ENCODE peak calls at places on chromosomes 12 and 14, in four cellular contexts. One of them, this sample, is unnamed.

GRCh38 chr12:121783771-121784170 is 9.7 kb downstream of the RHOF start:
- DNase-seq in endothelial cell of umbilical vein: no peak
- DNase-seq in fibroblast of lung: no peak
- DNase-seq in GM23338: no peak
- DNase-seq in this sample: peak; percentile 59

GRCh38 chr14:73850940-73851339 is 691 bp upstream of the PTGR2 start:
- DNase-seq in endothelial cell of umbilical vein: peak; percentile 18
- DNase-seq in fibroblast of lung: peak; percentile 39
- DNase-seq in GM23338: no peak
- DNase-seq in this sample: peak; percentile 21

GRCh38 chr12:77362871-77363270 is 297.5 kb upstream of the E2F7 start:
- DNase-seq in fibroblast of lung: no peak
- DNase-seq in endothelial cell of umbilical vein: no peak
- DNase-seq in GM23338: no peak
- DNase-seq in this sample: no peak

GRCh38 chr12:64621257-64621942 is 11.1 kb downstream of the RASSF3 start:
- DNase-seq in GM23338: no peak
- DNase-seq in fibroblast of lung: peak; percentile 58
- DNase-seq in endothelial cell of umbilical vein: peak; percentile 25
- DNase-seq in this sample: no peak

GRCh38 chr12:45726594-45727300 is 2.8 kb upstream of the ARID2 start:
- DNase-seq in fibroblast of lung: peak; percentile 46
- DNase-seq in GM23338: peak; percentile 43
- DNase-seq in endothelial cell of umbilical vein: no peak
- DNase-seq in this sample: no peak

GRCh38 chr14:89249296-89249565 is 167.8 kb downstream of the FOXN3 start:
- DNase-seq in fibroblast of lung: peak; percentile 19
- DNase-seq in GM23338: peak; percentile 60
- DNase-seq in endothelial cell of umbilical vein: no peak
- DNase-seq in this sample: no peak

GRCh38 chr12:6295187-6295811 is 15.2 kb upstream of the PLEKHG6 start:
- DNase-seq in endothelial cell of umbilical vein: peak; percentile 90
- DNase-seq in GM23338: peak; percentile 36
- DNase-seq in fibroblast of lung: peak; percentile 77
- DNase-seq in this sample: peak; percentile 99

GRCh38 chr12:10363922-10364838 is 25.7 kb downstream of the KLRK1 start:
- DNase-seq in fibroblast of lung: peak; percentile 50
- DNase-seq in endothelial cell of umbilical vein: peak; percentile 77
- DNase-seq in GM23338: no peak
- DNase-seq in this sample: no peak

GRCh38 chr12:101855364-101855884 is 22.0 kb upstream of the DRAM1 start:
- DNase-seq in GM23338: no peak
- DNase-seq in endothelial cell of umbilical vein: peak; percentile 63
- DNase-seq in fibroblast of lung: peak; percentile 58
- DNase-seq in this sample: no peak

GRCh38 chr12:34607520-34608195 is 585.4 kb downstream of the ALG10 start:
- DNase-seq in GM23338: no peak
- DNase-seq in fibroblast of lung: no peak
- DNase-seq in endothelial cell of umbilical vein: no peak
- DNase-seq in this sample: no peak

GRCh38 chr12:104866286-104866685 is 91.8 kb downstream of the SLC41A2 start:
- DNase-seq in endothelial cell of umbilical vein: peak; percentile 90
- DNase-seq in GM23338: no peak
- DNase-seq in fibroblast of lung: peak; percentile 86
- DNase-seq in this sample: no peak

GRCh38 chr12:57170408-57170807 is 23.0 kb upstream of the LRP1-AS start:
- DNase-seq in endothelial cell of umbilical vein: no peak
- DNase-seq in fibroblast of lung: no peak
- DNase-seq in GM23338: no peak
- DNase-seq in this sample: no peak

GRCh38 chr12:57166971-57167371 is 19.6 kb upstream of the LRP1-AS start:
- DNase-seq in endothelial cell of umbilical vein: peak; percentile 17
- DNase-seq in GM23338: no peak
- DNase-seq in fibroblast of lung: peak; percentile 87
- DNase-seq in this sample: peak; percentile 73

GRCh38 chr12:57171668-57172067 is 24.2 kb upstream of the LRP1-AS start:
- DNase-seq in fibroblast of lung: peak; percentile 53
- DNase-seq in GM23338: no peak
- DNase-seq in endothelial cell of umbilical vein: no peak
- DNase-seq in this sample: no peak

GRCh38 chr12:57169046-57169795 is 21.8 kb upstream of the LRP1-AS start:
- DNase-seq in GM23338: no peak
- DNase-seq in fibroblast of lung: no peak
- DNase-seq in endothelial cell of umbilical vein: no peak
- DNase-seq in this sample: no peak

DNA sequence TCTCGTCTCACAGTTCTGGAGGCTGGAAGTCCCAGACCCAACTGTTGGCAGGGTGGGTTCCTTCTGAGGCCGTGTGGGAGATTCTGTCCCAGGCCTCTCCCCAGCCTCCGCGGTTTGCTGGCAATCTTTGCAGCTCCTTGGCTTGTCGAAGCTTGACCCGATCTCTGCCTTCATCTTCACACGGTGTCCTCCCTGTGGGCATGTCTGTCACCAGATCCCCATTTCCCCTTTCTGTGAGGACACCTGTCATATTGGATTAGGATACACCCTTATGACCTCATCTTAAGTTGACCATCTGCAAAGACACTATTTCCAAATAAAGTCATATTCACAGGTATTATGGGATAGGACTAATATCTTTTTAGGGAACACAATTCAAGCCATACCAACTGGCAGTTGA is 22.6 kb upstream of the LRP1-AS start:
- DNase-seq in GM23338: no peak
- DNase-seq in fibroblast of lung: no peak
- DNase-seq in endothelial cell of umbilical vein: no peak
- DNase-seq in this sample: no peak
- H3K79me2 ChIP-seq in GM23338: no peaks in the 10 kb centered on the region
- H3K79me2 ChIP-seq in fibroblast of lung: no peaks in the 10 kb centered on the region
- H3K79me2 ChIP-seq in endothelial cell of umbilical vein: no peaks in the 10 kb centered on the region
- H3K79me2 ChIP-seq in this sample: no peaks in the 10 kb centered on the region

GRCh38 chr14:75793806-75794205 is 132.8 kb downstream of the TTLL5 start:
- DNase-seq in GM23338: peak; percentile 13
- DNase-seq in endothelial cell of umbilical vein: no peak
- DNase-seq in fibroblast of lung: no peak
- DNase-seq in this sample: no peak
- TF ChIP-seq CTCF in GM23338: peak; percentile 30
- TF ChIP-seq CTCF in endothelial cell of umbilical vein: no peak
- TF ChIP-seq CTCF in fibroblast of lung: peak; percentile 15
- TF ChIP-seq CTCF in this sample: peak; percentile 37

GRCh38 chr12:120361506-120362208 is 7.3 kb downstream of the MSI1 start:
- DNase-seq in endothelial cell of umbilical vein: peak; percentile 70
- DNase-seq in GM23338: peak; percentile 97
- DNase-seq in fibroblast of lung: peak; percentile 85
- DNase-seq in this sample: no peak
- TF ChIP-seq EZH2 in endothelial cell of umbilical vein: no peak
- TF ChIP-seq EZH2 in GM23338: no peak
- TF ChIP-seq EZH2 in fibroblast of lung: no peak
- TF ChIP-seq EZH2 in this sample: no peak

GRCh38 chr14:31204593-31205534 is 2.7 kb downstream of the HECTD1 start:
- DNase-seq in fibroblast of lung: no peak
- DNase-seq in GM23338: no peak
- DNase-seq in endothelial cell of umbilical vein: no peak
- DNase-seq in this sample: no peak
- H3K79me2 ChIP-seq in fibroblast of lung: peaks cover 68% of the 10 kb centered on the region
- H3K79me2 ChIP-seq in GM23338: peaks cover 67% of the 10 kb centered on the region
- H3K79me2 ChIP-seq in endothelial cell of umbilical vein: peaks cover 65% of the 10 kb centered on the region
- H3K79me2 ChIP-seq in this sample: peaks cover 69% of the 10 kb centered on the region

DNA sequence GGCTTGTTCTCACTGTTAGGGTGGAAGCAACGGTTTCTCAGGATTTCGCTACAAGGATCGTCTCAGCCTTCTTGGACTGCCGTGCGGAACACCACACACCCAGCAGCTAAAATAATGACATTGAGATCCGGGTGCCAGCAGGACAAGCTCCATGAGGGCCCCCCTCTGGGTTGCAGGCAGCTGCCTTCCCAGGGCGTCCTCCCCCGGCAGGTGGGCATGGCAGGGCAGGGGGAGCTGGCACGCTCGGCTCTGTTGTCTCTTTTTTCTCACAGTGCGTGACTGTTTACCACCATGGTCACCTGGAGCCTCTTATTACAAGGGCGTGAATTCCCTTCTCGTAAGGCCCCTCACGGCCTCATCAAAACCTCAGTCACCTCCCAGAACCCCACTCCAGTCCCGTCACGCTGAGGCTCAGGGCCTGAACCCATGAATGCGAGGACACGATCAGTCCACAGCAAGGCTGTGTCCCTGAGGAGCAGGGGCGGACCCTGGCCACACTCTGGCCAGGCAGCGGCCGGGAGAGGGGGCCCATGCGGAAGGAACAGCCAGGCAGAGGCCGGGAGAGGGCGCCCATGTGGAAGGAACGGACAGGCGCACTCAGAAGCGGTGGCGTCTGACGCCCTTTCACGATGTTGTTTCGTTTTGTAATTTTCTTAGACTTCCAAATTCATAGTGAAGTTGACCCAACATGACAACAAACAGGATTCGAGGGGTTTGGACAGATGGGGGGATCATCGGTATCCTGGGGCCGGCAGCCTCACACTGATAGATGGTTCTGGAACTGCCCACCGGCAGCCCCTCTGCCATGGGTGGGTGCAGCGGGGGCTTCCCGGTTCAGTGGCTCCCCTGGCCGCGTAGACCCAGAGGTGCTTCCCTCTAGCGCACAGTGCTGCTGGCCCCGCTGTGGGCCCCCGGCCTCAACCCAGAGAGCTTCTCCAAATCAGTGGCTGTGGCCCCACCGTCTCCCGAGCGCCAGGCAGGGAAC is 10.0 kb downstream of the LRCOL1 start:
- DNase-seq in GM23338: peak; percentile 88
- DNase-seq in fibroblast of lung: peak; percentile 66
- DNase-seq in endothelial cell of umbilical vein: peak; percentile 67
- DNase-seq in this sample: peak; percentile 48
- TF ChIP-seq CTCF in GM23338: peak; percentile 59
- TF ChIP-seq CTCF in fibroblast of lung: peak; percentile 61
- TF ChIP-seq CTCF in endothelial cell of umbilical vein: peak; percentile 87
- TF ChIP-seq CTCF in this sample: peak; percentile 65

GRCh38 chr12:51819851-51820720 is 28.4 kb downstream of the FIGNL2 start:
- DNase-seq in endothelial cell of umbilical vein: no peak
- DNase-seq in fibroblast of lung: peak; percentile 23
- DNase-seq in GM23338: peak; percentile 22
- DNase-seq in this sample: no peak
- TF ChIP-seq EZH2 in endothelial cell of umbilical vein: no peak
- TF ChIP-seq EZH2 in fibroblast of lung: no peak
- TF ChIP-seq EZH2 in GM23338: peak; percentile 13
- TF ChIP-seq EZH2 in this sample: no peak

GRCh38 chr12:51963477-51963876 is 12.0 kb downstream of the ACVR1B start:
- DNase-seq in fibroblast of lung: no peak
- DNase-seq in GM23338: no peak
- DNase-seq in endothelial cell of umbilical vein: no peak
- DNase-seq in this sample: no peak

GRCh38 chr12:51959921-51960320 is 8.4 kb downstream of the ACVR1B start:
- DNase-seq in GM23338: no peak
- DNase-seq in fibroblast of lung: no peak
- DNase-seq in endothelial cell of umbilical vein: no peak
- DNase-seq in this sample: no peak

GRCh38 chr12:51960890-51961289 is 9.4 kb downstream of the ACVR1B start:
- DNase-seq in endothelial cell of umbilical vein: no peak
- DNase-seq in GM23338: no peak
- DNase-seq in fibroblast of lung: no peak
- DNase-seq in this sample: no peak

GRCh38 chr12:51960488-51960887 is 9.0 kb downstream of the ACVR1B start:
- DNase-seq in fibroblast of lung: no peak
- DNase-seq in endothelial cell of umbilical vein: no peak
- DNase-seq in GM23338: no peak
- DNase-seq in this sample: no peak

GRCh38 chr12:51961834-51962233 is 10.3 kb downstream of the ACVR1B start:
- DNase-seq in fibroblast of lung: no peak
- DNase-seq in GM23338: no peak
- DNase-seq in endothelial cell of umbilical vein: peak; percentile 53
- DNase-seq in this sample: peak; percentile 74
- H3K79me2 ChIP-seq in fibroblast of lung: peaks cover 5% of the 10 kb centered on the region
- H3K79me2 ChIP-seq in GM23338: peaks cover 25% of the 10 kb centered on the region
- H3K79me2 ChIP-seq in endothelial cell of umbilical vein: peaks cover 99% of the 10 kb centered on the region
- H3K79me2 ChIP-seq in this sample: peaks cover 13% of the 10 kb centered on the region

GRCh38 chr12:54486173-54486867 is 11.2 kb upstream of the NCKAP1L start:
- DNase-seq in GM23338: no peak
- DNase-seq in endothelial cell of umbilical vein: no peak
- DNase-seq in fibroblast of lung: no peak
- DNase-seq in this sample: no peak

GRCh38 chr12:54495327-54495726 is 2.2 kb upstream of the NCKAP1L start:
- DNase-seq in fibroblast of lung: no peak
- DNase-seq in GM23338: no peak
- DNase-seq in endothelial cell of umbilical vein: no peak
- DNase-seq in this sample: no peak

DNA sequence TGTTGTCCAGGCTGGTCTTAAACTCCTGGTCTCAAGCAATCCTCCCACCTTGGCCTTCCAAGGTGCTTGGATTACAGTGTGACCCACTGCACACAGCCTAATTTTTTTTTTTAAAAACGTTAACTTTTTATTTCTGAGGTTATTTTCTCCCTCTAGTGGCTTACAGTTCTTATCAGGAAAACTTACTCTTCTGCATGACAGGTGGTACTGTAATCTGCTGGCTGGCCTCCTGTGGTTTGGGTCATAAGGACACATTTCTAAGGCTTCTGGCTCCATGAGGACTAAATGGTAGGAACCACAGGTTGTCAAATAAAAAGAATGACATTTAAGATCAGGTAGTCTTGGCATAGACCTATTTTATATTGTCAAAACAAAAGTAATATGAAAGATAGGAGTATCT is 7.7 kb upstream of the NCKAP1L start:
- DNase-seq in fibroblast of lung: no peak
- DNase-seq in endothelial cell of umbilical vein: no peak
- DNase-seq in GM23338: no peak
- DNase-seq in this sample: no peak
- TF ChIP-seq CTCF in fibroblast of lung: no peak
- TF ChIP-seq CTCF in endothelial cell of umbilical vein: no peak
- TF ChIP-seq CTCF in GM23338: no peak
- TF ChIP-seq CTCF in this sample: no peak

GRCh38 chr14:69573205-69573840 is 1.3 kb downstream of the CCDC177 start:
- DNase-seq in endothelial cell of umbilical vein: no peak
- DNase-seq in GM23338: peak; percentile 13
- DNase-seq in fibroblast of lung: no peak
- DNase-seq in this sample: peak; percentile 19
- TF ChIP-seq EZH2 in endothelial cell of umbilical vein: peak; percentile 44
- TF ChIP-seq EZH2 in GM23338: peak; percentile 38
- TF ChIP-seq EZH2 in fibroblast of lung: peak; percentile 100
- TF ChIP-seq EZH2 in this sample: no peak